ENCODE peak calls at places on chromosome 2, in four cellular contexts. One of them, this sample, is unnamed.

GRCh38 chr2:100140582-100140981 is 1.8 kb downstream of the AFF3 start:
- DNase-seq in uterus: no peak
- DNase-seq in posterior cingulate gyrus: no peak
- DNase-seq in upper lobe of right lung: no peak
- DNase-seq in this sample: no peak

GRCh38 chr2:159151198-159152118 is 135.0 kb downstream of the WDSUB1 start:
- DNase-seq in uterus: no peak
- DNase-seq in posterior cingulate gyrus: no peak
- DNase-seq in upper lobe of right lung: no peak
- DNase-seq in this sample: no peak

GRCh38 chr2:121491566-121491965 is 39.1 kb upstream of the RNU4ATAC start:
- DNase-seq in uterus: no peak
- DNase-seq in posterior cingulate gyrus: no peak
- DNase-seq in upper lobe of right lung: no peak
- DNase-seq in this sample: no peak

GRCh38 chr2:216884347-216884746 is 24.5 kb upstream of the TNP1 start:
- DNase-seq in uterus: no peak
- DNase-seq in posterior cingulate gyrus: no peak
- DNase-seq in upper lobe of right lung: no peak
- DNase-seq in this sample: no peak

GRCh38 chr2:219522111-219523030 is 8.1 kb downstream of the ASIC4 start:
- DNase-seq in uterus: peak
- DNase-seq in posterior cingulate gyrus: no peak
- DNase-seq in upper lobe of right lung: no peak
- DNase-seq in this sample: no peak

GRCh38 chr2:29110916-29111315 is 4.3 kb upstream of the CLIP4 start:
- DNase-seq in uterus: no peak
- DNase-seq in posterior cingulate gyrus: no peak
- DNase-seq in upper lobe of right lung: no peak
- DNase-seq in this sample: no peak

GRCh38 chr2:15939556-15939853 is 845 bp upstream of the MYCN start:
- DNase-seq in uterus: no peak
- DNase-seq in posterior cingulate gyrus: no peak
- DNase-seq in upper lobe of right lung: peak
- DNase-seq in this sample: peak

GRCh38 chr2:195382186-195382585 is 274.8 kb upstream of the SLC39A10 start:
- DNase-seq in uterus: no peak
- DNase-seq in posterior cingulate gyrus: no peak
- DNase-seq in upper lobe of right lung: no peak
- DNase-seq in this sample: no peak

GRCh38 chr2:74873678-74874640 is 40.0 kb downstream of the HK2 start:
- DNase-seq in uterus: peak
- DNase-seq in posterior cingulate gyrus: no peak
- DNase-seq in upper lobe of right lung: peak
- DNase-seq in this sample: no peak

GRCh38 chr2:10120158-10120937 is 2.2 kb upstream of the RRM2 start:
- DNase-seq in uterus: peak
- DNase-seq in posterior cingulate gyrus: peak
- DNase-seq in upper lobe of right lung: peak
- DNase-seq in this sample: peak